ENCODE peak calls at places on chromosomes 3 and 15, in seven cellular contexts. A, N, F, M, V, H and P are unnamed samples.

GRCh38 chr3:184583345-184584000 is 21.9 kb downstream of the EPHB3 start:
- DNase-seq in A (peak; percentile 94), N (no peak), F (no peak), M (peak; percentile 80), V (no peak), H (no peak), P (no peak)

GRCh38 chr15:39961051-39961450 is 27.1 kb downstream of the EIF2AK4 start:
- DNase-seq in A (no peak), N (peak; percentile 12), F (peak; percentile 2), M (no peak), V (no peak), H (peak; percentile 60), P (no peak)

GRCh38 chr15:41967506-41968206 is 4.7 kb downstream of the EHD4 start:
- DNase-seq in A (peak; percentile 21), N (peak; percentile 57), F (peak; percentile 44), M (no peak), V (peak; percentile 73), H (no peak), P (no peak)

GRCh38 chr3:179896507-179896906 is 140.2 kb downstream of the PEX5L start:
- DNase-seq in A (no peak), N (no peak), F (no peak), M (no peak), V (no peak), H (no peak), P (no peak)

GRCh38 chr15:60480888-60481287 is 1.9 kb upstream of the ICE2 start:
- DNase-seq in A (no peak), N (no peak), F (no peak), M (no peak), V (no peak), H (no peak), P (peak; percentile 94)

GRCh38 chr3:161274691-161275298 is 53.7 kb downstream of the NMD3 start:
- DNase-seq in A (peak; percentile 33), N (peak; percentile 65), F (no peak), M (no peak), V (peak; percentile 77), H (no peak), P (peak; percentile 47)

GRCh38 chr3:32009957-32010356 is 28.4 kb downstream of the ZNF860 start:
- DNase-seq in A (no peak), N (no peak), F (no peak), M (no peak), V (no peak), H (no peak), P (no peak)

GRCh38 chr3:15204005-15204404 is 2.0 kb upstream of the CAPN7 start:
- DNase-seq in A (peak; percentile 69), N (peak; percentile 34), F (peak; percentile 12), M (no peak), V (no peak), H (no peak), P (no peak)

GRCh38 chr15:54820811-54821210 is 375.9 kb downstream of the RSL24D1 start:
- DNase-seq in A (no peak), N (no peak), F (no peak), M (no peak), V (no peak), H (no peak), P (no peak)

GRCh38 chr3:101873619-101874018 is 24.3 kb downstream of the NFKBIZ start:
- DNase-seq in A (no peak), N (peak; percentile 56), F (peak; percentile 52), M (no peak), V (peak; percentile 63), H (no peak), P (no peak)

GRCh38 chr3:125212509-125213372 is at the start of gene SLC12A8:
- DNase-seq in A (peak; percentile 25), N (no peak), F (no peak), M (no peak), V (no peak), H (no peak), P (no peak)

GRCh38 chr3:197540961-197541377 is 14.8 kb downstream of the BDH1 start:
- DNase-seq in A (no peak), N (no peak), F (no peak), M (no peak), V (no peak), H (no peak), P (peak; percentile 48)

GRCh38 chr15:70473623-70474366 is 289.6 kb downstream of the UACA start:
- DNase-seq in A (no peak), N (no peak), F (peak; percentile 20), M (no peak), V (peak; percentile 38), H (no peak), P (no peak)

GRCh38 chr15:53843166-53843565 is 83.7 kb upstream of the WDR72 start:
- DNase-seq in A (no peak), N (no peak), F (no peak), M (no peak), V (no peak), H (no peak), P (no peak)

GRCh38 chr15:77097317-77097721 is 26.4 kb upstream of the TSPAN3 start:
- DNase-seq in A (no peak), N (no peak), F (no peak), M (no peak), V (no peak), H (no peak), P (no peak)

GRCh38 chr3:150372320-150373118 is 35.6 kb upstream of the TSC22D2 start:
- DNase-seq in A (no peak), N (peak; percentile 20), F (no peak), M (no peak), V (peak; percentile 47), H (no peak), P (no peak)

GRCh38 chr3:99114565-99115291 is 213.2 kb upstream of the DCBLD2 start:
- DNase-seq in A (peak; percentile 31), N (peak; percentile 74), F (peak; percentile 26), M (no peak), V (peak; percentile 70), H (no peak), P (no peak)

GRCh38 chr3:187017511-187018230 is 87.3 kb downstream of the ST6GAL1 start:
- DNase-seq in A (no peak), N (no peak), F (no peak), M (no peak), V (peak; percentile 81), H (no peak), P (no peak)

GRCh38 chr3:53890726-53891499 is 746 bp downstream of the SELENOK start:
- DNase-seq in A (no peak), N (peak; percentile 29), F (peak; percentile 60), M (no peak), V (peak; percentile 53), H (no peak), P (no peak)

GRCh38 chr3:187227658-187228258 is 30.5 kb downstream of the RTP1 start:
- DNase-seq in A (no peak), N (peak; percentile 84), F (peak; percentile 81), M (no peak), V (no peak), H (peak; percentile 58), P (no peak)

GRCh38 chr15:69666921-69667811 is 214.5 kb downstream of the RPLP1 start:
- DNase-seq in A (no peak), N (no peak), F (no peak), M (no peak), V (no peak), H (no peak), P (no peak)

GRCh38 chr15:39287322-39288195 is 293.3 kb upstream of the THBS1 start:
- DNase-seq in A (no peak), N (peak; percentile 47), F (peak; percentile 60), M (no peak), V (peak; percentile 72), H (no peak), P (no peak)

GRCh38 chr3:129723558-129724324 is 117.3 kb upstream of the PLXND1 start:
- DNase-seq in A (peak; percentile 28), N (peak; percentile 94), F (peak; percentile 79), M (no peak), V (peak; percentile 6), H (peak; percentile 71), P (peak; percentile 7)

GRCh38 chr3:156978471-156978961 is 152.4 kb downstream of the LEKR1 start:
- DNase-seq in A (no peak), N (peak; percentile 25), F (no peak), M (no peak), V (no peak), H (no peak), P (no peak)

GRCh38 chr15:28900041-28900891 is 14.5 kb downstream of the APBA2 start:
- DNase-seq in A (no peak), N (no peak), F (no peak), M (no peak), V (no peak), H (no peak), P (no peak)

GRCh38 chr3:185584681-185585080 is 1.4 kb upstream of the SENP2 start:
- DNase-seq in A (no peak), N (no peak), F (no peak), M (no peak), V (no peak), H (no peak), P (no peak)
- H3K4me3 ChIP-seq in A (no peak overlapping the region), N (no peak overlapping the region), F (no peak overlapping the region), M (no peak overlapping the region), V (no peak overlapping the region), H (no peak overlapping the region), P (no peak overlapping the region)

DNA sequence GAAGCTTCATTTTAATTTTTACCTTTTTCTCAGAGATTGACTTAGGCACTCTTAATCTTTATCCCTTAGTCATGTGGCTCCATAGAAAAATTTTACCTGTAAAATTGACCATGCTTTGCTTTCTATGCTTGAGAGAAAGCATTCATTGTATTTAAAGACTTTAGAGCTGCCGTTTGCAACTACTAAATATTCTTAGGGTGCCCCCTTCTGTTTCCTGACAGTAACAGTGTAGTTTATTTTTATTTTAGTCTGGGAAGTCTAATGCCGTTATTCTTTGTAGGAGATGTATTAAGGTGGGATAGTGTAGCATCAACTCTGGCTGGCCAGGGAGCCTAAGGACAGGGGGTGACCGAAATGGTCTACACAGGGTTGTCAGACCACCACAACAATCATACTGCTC is 84.5 kb upstream of the SYNPR start:
- DNase-seq in A (peak; percentile 69), N (peak; percentile 50), F (peak; percentile 10), M (no peak), V (peak; percentile 3), H (no peak), P (no peak)
- TF ChIP-seq CTCF in A (peak; percentile 32), N (peak; percentile 61), F (peak; percentile 60), M (peak; percentile 56), V (no peak), H (peak; percentile 41), P (peak; percentile 66)

GRCh38 chr15:90873488-90873997 is 5.2 kb downstream of the FURIN start:
- DNase-seq in A (no peak), N (no peak), F (no peak), M (no peak), V (no peak), H (no peak), P (no peak)
- H3K4me3 ChIP-seq in A (no peak overlapping the region), N (no peak overlapping the region), F (peak overlapping the region; percentile 77), M (peak overlapping the region; percentile 90), V (no peak overlapping the region), H (no peak overlapping the region), P (no peak overlapping the region)

DNA sequence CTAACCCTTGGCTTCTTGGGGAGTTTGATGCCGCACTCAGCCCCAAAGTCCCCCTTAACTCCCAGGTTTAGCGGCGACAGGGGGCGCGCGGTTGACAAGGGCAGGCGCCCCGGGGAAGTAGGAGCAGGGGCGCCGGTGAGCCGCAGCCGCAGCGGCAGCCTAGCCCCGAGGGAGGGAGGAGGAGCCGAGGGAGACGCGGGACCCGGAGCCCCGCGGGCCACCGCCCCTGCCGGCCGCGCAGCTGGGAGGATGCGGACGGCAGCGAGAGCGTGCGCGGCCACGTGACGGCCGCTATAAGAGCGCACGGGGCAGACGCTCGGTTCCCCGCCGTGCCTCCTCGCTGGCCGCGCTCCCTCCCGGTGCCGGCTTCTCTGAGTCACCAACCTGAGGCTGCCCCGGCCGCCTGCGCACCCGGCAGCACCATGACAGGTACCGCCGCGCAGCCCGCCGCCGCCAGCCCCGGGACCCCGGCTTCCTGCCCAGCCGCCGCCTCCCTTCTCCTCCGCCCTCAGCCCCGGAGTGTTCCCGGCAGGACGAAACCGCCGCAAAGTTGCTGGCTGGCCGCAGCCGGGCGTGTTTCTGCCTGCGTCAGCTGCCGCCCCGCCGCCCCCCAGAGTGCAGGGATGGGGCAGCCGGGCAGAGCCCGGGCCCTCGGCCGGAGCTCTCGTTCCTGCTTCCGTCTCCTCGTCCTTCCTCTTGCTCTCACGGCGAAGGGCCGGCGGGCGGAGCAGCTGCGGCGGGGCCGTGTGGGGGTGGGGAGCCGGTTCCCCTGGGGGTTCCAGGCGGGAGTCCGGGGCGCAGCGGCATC is at the start of gene GYG1:
- DNase-seq in A (peak; percentile 81), N (peak; percentile 76), F (peak; percentile 68), M (peak; percentile 92), V (peak; percentile 85), H (peak; percentile 37), P (peak; percentile 40)
- TF ChIP-seq CTCF in A (peak; percentile 28), N (no peak), F (peak; percentile 16), M (peak; percentile 44), V (peak; percentile 8), H (peak; percentile 41), P (peak; percentile 49)